ENCODE peak calls at places on chromosomes 6 and 20, in five cellular contexts. N is hepatocyte; Y is GM04504; S is mesendoderm; W is naive thymus-derived CD4-positive, alpha-beta T cell. H is an unnamed sample.

GRCh38 chr6:44119704-44120262 is 7.5 kb downstream of the MRPL14 start:
- DNase-seq in N (no peak), Y (no peak), S (no peak), W (no peak), H (no peak)

GRCh38 chr6:42704251-42704936 is 18.0 kb downstream of the PRPH2 start:
- DNase-seq in N (no peak), Y (no peak), S (peak), W (no peak), H (no peak)

GRCh38 chr20:17024513-17025105 is 202.2 kb upstream of the PCSK2 start:
- DNase-seq in N (peak), Y (peak), S (peak), W (no peak), H (no peak)

GRCh38 chr20:9815662-9816061 is 23.2 kb downstream of the PAK5 start:
- DNase-seq in N (no peak), Y (no peak), S (no peak), W (no peak), H (no peak)

GRCh38 chr20:37940161-37940560 is 37.2 kb downstream of the VSTM2L start:
- DNase-seq in N (no peak), Y (no peak), S (no peak), W (no peak), H (no peak)

GRCh38 chr6:85323435-85324040 is 126.3 kb upstream of the NT5E start:
- DNase-seq in N (peak), Y (peak), S (peak), W (peak), H (peak)

GRCh38 chr20:54657268-54657826 is 182.0 kb downstream of the DOK5 start:
- DNase-seq in N (no peak), Y (no peak), S (no peak), W (no peak), H (no peak)

GRCh38 chr6:35108309-35108885 is 32.7 kb downstream of the TCP11 start:
- DNase-seq in N (no peak), Y (no peak), S (no peak), W (no peak), H (no peak)

GRCh38 chr20:8853805-8854338 is 215.0 kb upstream of the PLCB4 start:
- DNase-seq in N (peak), Y (peak), S (peak), W (peak), H (peak)

GRCh38 chr6:3281669-3282460 is 23.1 kb downstream of the PSMG4 start:
- DNase-seq in N (no peak), Y (peak), S (peak), W (no peak), H (no peak)

GRCh38 chr6:26646074-26646473 is 13.5 kb downstream of the ZNF322 start:
- DNase-seq in N (no peak), Y (no peak), S (no peak), W (no peak), H (no peak)

GRCh38 chr6:31723980-31724691 is 963 bp downstream of the MPIG6B start:
- DNase-seq in N (no peak), Y (no peak), S (no peak), W (no peak), H (no peak)

GRCh38 chr6:163459007-163459406 is 44.5 kb downstream of the QKI start:
- DNase-seq in N (no peak), Y (no peak), S (no peak), W (no peak), H (no peak)

GRCh38 chr6:100946021-100946540 is 65.0 kb upstream of the ASCC3 start:
- DNase-seq in N (no peak), Y (no peak), S (no peak), W (no peak), H (no peak)

GRCh38 chr20:39019805-39020325 is 57.7 kb downstream of the DHX35 start:
- DNase-seq in N (no peak), Y (no peak), S (no peak), W (no peak), H (no peak)

GRCh38 chr6:16683524-16684194 is 77.6 kb downstream of the ATXN1 start:
- DNase-seq in N (no peak), Y (peak), S (no peak), W (no peak), H (no peak)

GRCh38 chr6:42417641-42418112 is 34.0 kb downstream of the TRERF1 start:
- DNase-seq in N (no peak), Y (no peak), S (no peak), W (peak), H (no peak)

GRCh38 chr6:138765896-138766487 is 7.6 kb upstream of the CCDC28A start:
- DNase-seq in N (peak), Y (no peak), S (peak), W (peak), H (peak)

GRCh38 chr20:1083431-1084080 is 34.8 kb upstream of the PSMF1 start:
- DNase-seq in N (no peak), Y (no peak), S (no peak), W (no peak), H (no peak)

GRCh38 chr6:129774697-129775447 is 64.9 kb upstream of the ARHGAP18 start:
- DNase-seq in N (peak), Y (peak), S (peak), W (peak), H (no peak)

GRCh38 chr6:128076843-128077242 is 176.0 kb upstream of the THEMIS start:
- DNase-seq in N (no peak), Y (no peak), S (no peak), W (no peak), H (no peak)

GRCh38 chr6:70847091-70847490 is 109.8 kb downstream of the B3GAT2 start:
- DNase-seq in N (no peak), Y (no peak), S (no peak), W (no peak), H (no peak)

GRCh38 chr6:136959471-136959891 is 37.4 kb downstream of the SLC35D3 start:
- DNase-seq in N (peak), Y (no peak), S (peak), W (no peak), H (no peak)

GRCh38 chr6:141550471-141550870 is 582.3 kb upstream of the GJE1 start:
- DNase-seq in N (no peak), Y (no peak), S (no peak), W (no peak), H (no peak)

GRCh38 chr6:83215131-83216047 is 22.2 kb downstream of the RWDD2A start:
- DNase-seq in N (peak), Y (peak), S (peak), W (peak), H (peak)

GRCh38 chr20:19566226-19566960 is 191.7 kb upstream of the RIN2 start:
- DNase-seq in N (no peak), Y (no peak), S (no peak), W (no peak), H (no peak)

GRCh38 chr20:20677186-20677585 is 35.3 kb downstream of the RALGAPA2 start:
- DNase-seq in N (no peak), Y (no peak), S (no peak), W (no peak), H (no peak)

GRCh38 chr6:1657116-1657776 is 47.5 kb downstream of the FOXC1 start:
- DNase-seq in N (no peak), Y (no peak), S (no peak), W (no peak), H (no peak)

GRCh38 chr6:8446391-8446790 is 11.0 kb upstream of the SLC35B3 start:
- DNase-seq in N (no peak), Y (no peak), S (peak), W (no peak), H (no peak)

GRCh38 chr6:4364711-4365110 is 229.3 kb upstream of the ECI2 start:
- DNase-seq in N (no peak), Y (no peak), S (no peak), W (no peak), H (no peak)

GRCh38 chr20:1987826-1988225 is 6.0 kb downstream of the PDYN start:
- DNase-seq in N (no peak), Y (peak), S (no peak), W (no peak), H (no peak)